ENCODE peak calls at places on chromosomes 1 and 21, in five cellular contexts. I, W, F, O and J are unnamed samples.

GRCh38 chr21:19237603-19238002 is 834.0 kb upstream of the TMPRSS15 start:
- DNase-seq in I (no peak), O (no peak), F (no peak), W (no peak), J (no peak)

GRCh38 chr1:198605426-198605825 is 33.4 kb upstream of the PTPRC start:
- DNase-seq in W (peak; percentile 18), I (no peak), O (no peak), F (no peak), J (no peak)

GRCh38 chr21:34950980-34951379 is 98.1 kb downstream of the RUNX1 start:
- DNase-seq in F (no peak), W (no peak), O (no peak), I (no peak), J (no peak)

GRCh38 chr1:1355376-1355775 is 3.0 kb downstream of the MXRA8 start:
- DNase-seq in O (peak; percentile 26), W (no peak), I (no peak), F (no peak), J (no peak)

GRCh38 chr1:182527680-182528079 is 61.4 kb downstream of the RNASEL start:
- DNase-seq in F (no peak), I (no peak), O (no peak), W (no peak), J (no peak)

GRCh38 chr1:147494998-147495580 is 46.2 kb upstream of the BCL9 start:
- DNase-seq in F (peak; percentile 82), I (peak; percentile 53), W (peak; percentile 84), O (peak; percentile 73), J (no peak)

GRCh38 chr1:16631248-16632043 is 18.1 kb upstream of the NBPF1 start:
- DNase-seq in W (no peak), I (no peak), O (no peak), F (peak; percentile 17), J (no peak)

GRCh38 chr1:232519186-232519585 is 110.7 kb downstream of the SIPA1L2 start:
- DNase-seq in F (no peak), I (no peak), W (peak; percentile 49), O (peak; percentile 67), J (no peak)

GRCh38 chr1:102919659-102920058 is 188.7 kb downstream of the COL11A1 start:
- DNase-seq in I (no peak), W (no peak), F (no peak), O (no peak), J (no peak)

GRCh38 chr1:180540697-180541594 is 17.8 kb upstream of the OVAAL start:
- DNase-seq in F (no peak), W (no peak), I (no peak), O (peak; percentile 23), J (no peak)